ENCODE peak calls at places on chromosomes 12 and 14, in ten cellular contexts. F is lower leg skin; G is AG10803; N is heart left ventricle; E is left lung; Y is left ventricle myocardium inferior; A is foreskin fibroblast; K is SK-N-SH; J is CD8-positive, alpha-beta T cell; L is thyroid gland. M is an unnamed sample.

GRCh38 chr12:103969391-103969790 is 3.7 kb downstream of the TDG start:
- DNase-seq in F (no peak), K (no peak), E (no peak), L (no peak), J (no peak), G (peak; percentile 44), Y (no peak), N (no peak), A (peak; percentile 35), M (no peak)

GRCh38 chr14:81435048-81435577 is 35.0 kb upstream of the STON2 start:
- DNase-seq in Y (no peak), G (no peak), N (no peak), K (no peak), L (no peak), J (no peak), E (no peak), F (no peak), A (no peak), M (no peak)

GRCh38 chr12:25069221-25069620 is 120.3 kb upstream of the BCAT1 start:
- DNase-seq in E (no peak), K (no peak), L (no peak), G (no peak), J (no peak), Y (no peak), F (no peak), N (no peak), A (no peak), M (no peak)

GRCh38 chr12:105342464-105342863 is 12.0 kb downstream of the C12orf75 start:
- DNase-seq in F (no peak), K (no peak), Y (no peak), L (no peak), J (no peak), G (no peak), A (no peak), E (no peak), N (no peak), M (no peak)

GRCh38 chr12:96108321-96108720 is 72.9 kb upstream of the LTA4H start:
- DNase-seq in A (no peak), J (peak; percentile 24), K (no peak), L (no peak), E (peak; percentile 64), G (no peak), Y (peak; percentile 53), N (peak; percentile 68), F (peak; percentile 22), M (no peak)

GRCh38 chr12:47768323-47768811 is 4.7 kb upstream of the SLC48A1 start:
- DNase-seq in A (no peak), L (no peak), Y (no peak), K (no peak), N (no peak), J (no peak), G (peak; percentile 51), E (no peak), F (no peak), M (no peak)

GRCh38 chr14:89067293-89067972 is 243.0 kb downstream of the TTC8 start:
- DNase-seq in G (no peak), N (no peak), E (no peak), F (no peak), A (no peak), K (no peak), L (no peak), Y (no peak), J (no peak), M (no peak)

GRCh38 chr12:112551681-112552080 is 132.9 kb downstream of the PTPN11 start:
- DNase-seq in E (no peak), A (no peak), G (no peak), N (no peak), L (no peak), J (no peak), Y (no peak), K (no peak), F (no peak), M (no peak)

GRCh38 chr12:57181561-57182155 is 34.2 kb upstream of the LRP1-AS start:
- DNase-seq in N (no peak), E (no peak), L (no peak), G (peak; percentile 94), J (no peak), K (no peak), Y (no peak), F (no peak), A (no peak), M (no peak)

GRCh38 chr12:114174326-114174725 is 208.2 kb upstream of the RBM19 start:
- DNase-seq in A (no peak), K (no peak), F (no peak), E (no peak), Y (no peak), N (peak; percentile 67), J (no peak), L (peak; percentile 41), G (no peak), M (no peak)

GRCh38 chr12:47863467-47863866 is 41.3 kb downstream of the VDR start:
- DNase-seq in Y (no peak), F (peak; percentile 73), L (no peak), N (no peak), A (no peak), E (no peak), J (no peak), G (no peak), K (no peak), M (no peak)

GRCh38 chr12:79046021-79046420 is 181.4 kb downstream of the SYT1 start:
- DNase-seq in G (no peak), K (no peak), L (no peak), F (no peak), Y (no peak), E (no peak), J (no peak), A (no peak), N (no peak), M (no peak)

GRCh38 chr14:44898547-44898946 is 63.2 kb downstream of the KLHL28 start:
- DNase-seq in N (no peak), G (peak; percentile 25), A (no peak), J (no peak), E (no peak), L (no peak), F (no peak), K (no peak), Y (no peak), M (no peak)

GRCh38 chr14:100538566-100539318 is 48.5 kb downstream of the BEGAIN start:
- DNase-seq in A (no peak), K (peak; percentile 29), F (no peak), J (no peak), N (peak; percentile 22), Y (peak; percentile 10), L (no peak), G (no peak), E (peak; percentile 29), M (no peak)

GRCh38 chr12:15505616-15506015 is 183.3 kb downstream of the PTPRO start:
- DNase-seq in Y (no peak), E (no peak), A (no peak), J (no peak), K (no peak), G (no peak), L (no peak), N (no peak), F (no peak), M (no peak)

GRCh38 chr12:103632554-103633216 is 45.6 kb downstream of the STAB2 start:
- DNase-seq in K (peak; percentile 79), L (peak; percentile 68), N (no peak), F (no peak), E (peak; percentile 47), G (peak; percentile 46), Y (no peak), A (peak; percentile 11), J (peak; percentile 31), M (peak; percentile 87)

GRCh38 chr14:49620182-49621113 is at the start of the genes MGAT2 and RPL36AL:
- DNase-seq in E (peak; percentile 99), J (peak; percentile 95), G (peak; percentile 99), K (peak; percentile 99), L (peak; percentile 98), A (peak; percentile 99), F (peak; percentile 97), Y (peak; percentile 99), N (peak; percentile 98), M (peak; percentile 97)
- TF ChIP-seq CTCF in E (peak; percentile 41), J (no peak), G (peak; percentile 33), K (peak; percentile 45), L (no peak), A (peak; percentile 39), F (no peak), Y (peak; percentile 49), N (no peak), M (peak; percentile 17)

DNA sequence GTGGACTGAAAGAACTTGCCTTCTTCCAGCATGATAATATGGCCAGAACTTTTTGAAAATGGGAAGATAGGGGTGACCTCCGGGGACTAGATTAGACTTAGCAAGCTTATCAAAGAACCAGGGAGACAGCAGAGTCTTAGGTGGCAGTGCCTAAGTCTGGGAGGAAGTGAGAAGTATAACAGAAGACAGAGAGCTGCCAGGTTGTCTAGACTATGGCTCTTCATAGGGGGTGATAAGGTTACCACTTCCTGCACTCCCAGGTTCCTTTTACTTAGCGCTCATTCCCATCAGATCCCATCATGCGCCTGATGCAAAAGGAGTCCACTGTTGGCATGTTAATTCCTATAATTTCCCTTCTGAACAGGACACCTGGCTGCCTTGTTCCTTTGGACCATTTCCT is 69.9 kb downstream of the PLXNC1 start:
- DNase-seq in A (no peak), Y (no peak), J (no peak), N (no peak), L (no peak), E (no peak), K (no peak), G (no peak), F (no peak), M (no peak)
- TF ChIP-seq CTCF in A (no peak), Y (no peak), J (no peak), N (no peak), L (no peak), E (no peak), K (no peak), G (no peak), F (no peak), M (no peak)

DNA sequence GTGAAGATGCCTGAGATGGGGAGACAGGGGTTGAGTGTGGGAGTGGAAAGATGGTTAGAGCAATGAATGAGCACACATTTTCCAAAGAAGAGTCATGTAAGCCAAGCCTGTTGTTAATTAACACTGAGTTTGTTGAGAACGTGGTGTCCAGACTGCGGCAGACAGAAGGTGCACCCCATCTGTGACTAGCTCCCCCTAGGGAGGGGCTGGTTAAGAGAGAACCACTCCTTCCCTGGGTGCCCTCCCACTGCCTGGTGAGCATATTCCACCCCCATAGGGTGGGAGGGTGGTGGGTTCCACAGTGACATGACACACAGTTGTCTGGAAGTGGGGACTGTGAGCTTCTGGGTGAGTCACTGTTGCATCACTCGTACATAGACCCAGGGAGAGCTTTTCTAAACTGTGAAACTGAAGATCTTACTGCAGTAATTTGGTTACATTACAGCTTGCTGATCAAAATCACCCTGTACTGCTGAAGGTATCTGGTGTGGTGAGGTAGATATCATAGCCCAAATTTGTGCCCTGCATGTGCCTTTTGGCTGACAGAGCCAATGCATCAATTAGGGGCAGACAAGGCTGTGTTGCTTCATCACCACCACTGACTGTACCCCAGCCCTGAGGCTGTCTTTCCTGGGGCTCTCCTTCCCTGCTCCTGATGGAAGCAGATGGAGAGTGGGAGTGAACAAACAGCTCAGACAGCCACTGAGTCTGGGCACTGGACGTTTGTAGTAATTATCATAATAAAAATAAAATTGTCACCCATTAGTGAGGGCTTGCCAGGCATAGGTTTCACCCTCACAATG is 150.9 kb downstream of the EMP1 start:
- DNase-seq in E (no peak), J (no peak), N (no peak), F (peak; percentile 51), Y (no peak), K (no peak), A (peak; percentile 93), L (no peak), G (peak; percentile 93), M (no peak)
- TF ChIP-seq CTCF in E (no peak), J (no peak), N (no peak), F (no peak), Y (no peak), K (no peak), A (peak; percentile 23), L (no peak), G (peak; percentile 23), M (no peak)

GRCh38 chr12:55955800-55956508 is 9.9 kb downstream of the PMEL start:
- DNase-seq in K (peak; percentile 41), A (peak; percentile 59), Y (no peak), L (peak; percentile 18), F (no peak), E (no peak), G (peak; percentile 44), N (no peak), J (peak; percentile 60), M (no peak)
- TF ChIP-seq CTCF in K (peak; percentile 66), A (peak; percentile 42), Y (no peak), L (no peak), F (no peak), E (peak; percentile 21), G (peak; percentile 40), N (no peak), J (peak; percentile 34), M (no peak)

M was measured in GM10248.